ENCODE peak calls at places on chromosome 5, in five cellular contexts. I, U, Y, Z and X are unnamed samples.

GRCh38 chr5:171577042-171577441 is 157.6 kb downstream of the FGF18 start:
- DNase-seq in Y (no peak), U (no peak), I (no peak), Z (no peak), X (no peak)

GRCh38 chr5:125038477-125038876 is 292.0 kb upstream of the ZNF608 start:
- DNase-seq in U (no peak), I (no peak), Y (no peak), Z (no peak), X (no peak)

GRCh38 chr5:170184737-170185136 is 48.0 kb upstream of the C5orf58 start:
- DNase-seq in I (no peak), U (no peak), Z (no peak), Y (no peak), X (no peak)

GRCh38 chr5:143469125-143469524 is 65.6 kb upstream of the NR3C1 start:
- DNase-seq in I (no peak), Z (no peak), Y (no peak), U (no peak), X (no peak)

GRCh38 chr5:171432076-171432475 is 12.6 kb downstream of the FGF18 start:
- DNase-seq in U (no peak), Z (no peak), I (no peak), Y (no peak), X (no peak)

GRCh38 chr5:130652178-130652577 is 512.9 kb downstream of the HINT1 start:
- DNase-seq in Z (no peak), U (no peak), I (no peak), Y (no peak), X (peak)

GRCh38 chr5:139383275-139383992 is at the start of gene SLC23A1:
- DNase-seq in I (no peak), Z (no peak), Y (no peak), U (peak), X (no peak)

GRCh38 chr5:126594077-126594476 is 942 bp downstream of the ALDH7A1 start:
- DNase-seq in Z (no peak), I (no peak), U (peak), Y (no peak), X (no peak)

GRCh38 chr5:119290161-119290569 is 65.7 kb upstream of the TNFAIP8 start:
- DNase-seq in Y (no peak), U (peak), Z (peak), I (no peak), X (no peak)

GRCh38 chr5:126383246-126383645 is 40.0 kb upstream of the GRAMD2B start:
- DNase-seq in I (no peak), U (peak), Z (no peak), Y (no peak), X (no peak)

GRCh38 chr5:27020965-27021364 is 17.4 kb downstream of the CDH9 start:
- DNase-seq in U (peak), I (no peak), Y (no peak), Z (no peak), X (no peak)

GRCh38 chr5:4700886-4701285 is 439.2 kb upstream of the ADAMTS16 start:
- DNase-seq in I (no peak), Y (no peak), Z (no peak), U (no peak), X (no peak)

GRCh38 chr5:108003178-108003577 is 332.4 kb upstream of the EFNA5 start:
- DNase-seq in Z (no peak), I (no peak), Y (peak), U (peak), X (peak)

GRCh38 chr5:171315925-171316257 is 6.8 kb downstream of the TLX3 start:
- DNase-seq in U (no peak), I (no peak), Z (no peak), Y (no peak), X (no peak)

GRCh38 chr5:96124589-96124988 is 162.9 kb upstream of the ELL2 start:
- DNase-seq in U (peak), Y (no peak), Z (no peak), I (no peak), X (no peak)

GRCh38 chr5:91146905-91147600 is 236.1 kb downstream of the ARRDC3 start:
- DNase-seq in I (no peak), Z (no peak), U (no peak), Y (no peak), X (no peak)

GRCh38 chr5:167030500-167031120 is 1260.8 kb upstream of the WWC1 start:
- DNase-seq in Z (no peak), I (no peak), U (no peak), Y (no peak), X (no peak)

GRCh38 chr5:62431735-62432617 is 19.4 kb downstream of the IPO11 start:
- DNase-seq in U (no peak), Z (no peak), Y (no peak), I (peak), X (no peak)

GRCh38 chr5:444226-444625 is 1.2 kb downstream of the EXOC3 start:
- DNase-seq in Y (no peak), U (no peak), Z (no peak), I (no peak), X (no peak)

GRCh38 chr5:441996-442334 is 1.0 kb upstream of the EXOC3 start:
- DNase-seq in Z (no peak), I (no peak), U (no peak), Y (no peak), X (no peak)

GRCh38 chr5:443239-444151 is 519 bp downstream of the EXOC3 start:
- DNase-seq in U (no peak), I (no peak), Z (no peak), Y (peak), X (peak)

GRCh38 chr5:440413-441180 is 2.4 kb upstream of the EXOC3 start:
- DNase-seq in U (no peak), I (no peak), Y (no peak), Z (no peak), X (no peak)

DNA sequence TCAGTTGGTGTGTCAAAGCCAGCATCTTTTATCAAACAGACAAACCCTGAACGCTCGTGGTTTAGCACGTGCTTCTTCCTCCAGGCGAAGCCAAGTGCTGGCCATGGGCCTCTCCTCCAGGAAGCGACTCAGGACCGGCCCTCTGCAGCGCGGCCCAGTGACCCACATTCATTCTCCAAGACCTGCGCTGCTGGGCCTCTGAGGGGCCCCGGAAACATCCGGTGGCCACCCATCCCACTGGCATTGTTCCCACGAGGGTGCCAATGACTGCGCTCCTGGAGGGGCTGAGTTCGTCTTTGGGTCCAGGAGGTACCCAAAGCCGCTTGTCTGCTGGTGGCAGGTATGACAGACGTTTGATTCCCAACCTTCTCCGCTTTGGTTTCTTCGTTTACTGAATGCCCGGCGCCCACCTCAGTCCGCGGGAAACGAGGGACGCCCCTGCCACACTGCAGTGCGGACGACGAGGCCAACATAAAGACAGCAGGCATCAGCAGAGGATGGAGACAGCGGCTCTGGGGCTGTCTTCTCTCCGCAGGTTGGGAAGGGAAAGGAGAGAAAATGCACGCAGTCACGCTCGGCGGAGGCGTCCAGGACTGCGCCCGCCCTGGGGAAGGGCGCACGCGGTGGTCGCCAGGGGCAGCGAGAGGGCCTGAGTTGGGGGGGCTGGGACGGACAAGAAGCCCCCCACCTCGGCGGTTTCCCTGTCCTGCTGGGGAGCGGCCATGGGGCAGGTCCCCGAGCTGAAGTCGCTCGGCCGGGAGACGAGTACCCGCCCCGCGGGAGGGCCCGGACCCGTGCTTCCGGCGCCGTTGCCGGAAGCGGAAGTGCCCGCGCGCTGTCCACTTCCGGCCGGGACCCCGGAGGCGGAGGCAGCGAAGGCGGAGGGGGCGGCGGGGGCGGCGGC is at the start of gene EXOC3:
- DNase-seq in Y (peak), I (peak), Z (peak), U (peak), X (peak)
- TF ChIP-seq POLR2A in Y (peak), I (peak), Z (peak), U (peak), X (peak)

DNA sequence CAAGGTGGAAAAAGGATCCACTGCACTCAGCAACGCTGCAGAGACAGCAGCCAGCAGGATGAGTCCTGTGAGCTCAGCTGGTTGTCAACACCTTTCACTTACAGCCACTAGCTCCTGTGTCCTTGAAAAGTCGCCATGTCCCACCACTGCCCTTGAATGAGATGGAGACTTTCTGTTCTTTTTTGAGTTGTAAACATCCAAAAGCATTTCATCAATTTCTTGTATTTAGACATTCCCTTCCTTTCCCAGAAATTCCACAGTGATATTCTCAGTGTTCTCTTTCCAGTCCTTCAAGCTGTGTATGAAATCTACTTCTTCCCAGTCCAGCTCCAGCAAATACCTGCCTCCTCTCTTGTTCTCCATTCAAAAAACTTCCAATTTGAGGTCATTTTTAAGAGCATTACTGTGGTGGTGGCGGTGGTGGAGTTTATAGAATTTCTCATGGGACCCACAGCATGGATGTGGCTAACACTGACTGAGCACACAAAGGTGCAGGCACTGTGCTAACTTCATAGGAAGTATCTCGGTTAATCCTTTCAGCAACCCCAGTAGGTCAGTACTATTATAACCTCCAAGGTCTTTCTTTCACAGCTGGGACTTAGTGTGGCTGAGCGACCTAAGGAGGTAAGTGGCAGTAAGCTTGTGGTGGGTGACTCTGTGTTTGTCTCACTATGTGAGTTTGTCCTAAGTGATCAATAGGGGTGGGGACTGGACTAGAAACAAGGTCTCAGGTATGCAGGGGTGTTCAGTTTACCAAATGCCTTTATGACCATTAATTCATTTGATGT is 15.0 kb upstream of the GPX3 start:
- DNase-seq in I (peak), U (no peak), Y (no peak), Z (no peak), X (no peak)
- TF ChIP-seq POLR2A in I (no peak), U (no peak), Y (no peak), Z (no peak), X (no peak)

GRCh38 chr5:151158287-151158661 is 695 bp upstream of the ANXA6 start:
- DNase-seq in U (no peak), Z (peak), Y (no peak), I (no peak), X (no peak)

GRCh38 chr5:151157426-151158286 is at the start of gene ANXA6:
- DNase-seq in I (peak), Y (peak), Z (peak), U (peak), X (peak)

GRCh38 chr5:151155149-151155776 is 2.3 kb downstream of the ANXA6 start:
- DNase-seq in Z (peak), Y (no peak), U (peak), I (no peak), X (peak)

GRCh38 chr5:151156732-151157402 is 712 bp downstream of the ANXA6 start:
- DNase-seq in Y (no peak), I (no peak), U (peak), Z (peak), X (no peak)

GRCh38 chr5:151155777-151156731 is 1.5 kb downstream of the ANXA6 start:
- DNase-seq in Y (peak), I (no peak), Z (peak), U (peak), X (peak)
- TF ChIP-seq POLR2A in Y (no peak), I (no peak), Z (no peak), U (no peak), X (no peak)

DNA sequence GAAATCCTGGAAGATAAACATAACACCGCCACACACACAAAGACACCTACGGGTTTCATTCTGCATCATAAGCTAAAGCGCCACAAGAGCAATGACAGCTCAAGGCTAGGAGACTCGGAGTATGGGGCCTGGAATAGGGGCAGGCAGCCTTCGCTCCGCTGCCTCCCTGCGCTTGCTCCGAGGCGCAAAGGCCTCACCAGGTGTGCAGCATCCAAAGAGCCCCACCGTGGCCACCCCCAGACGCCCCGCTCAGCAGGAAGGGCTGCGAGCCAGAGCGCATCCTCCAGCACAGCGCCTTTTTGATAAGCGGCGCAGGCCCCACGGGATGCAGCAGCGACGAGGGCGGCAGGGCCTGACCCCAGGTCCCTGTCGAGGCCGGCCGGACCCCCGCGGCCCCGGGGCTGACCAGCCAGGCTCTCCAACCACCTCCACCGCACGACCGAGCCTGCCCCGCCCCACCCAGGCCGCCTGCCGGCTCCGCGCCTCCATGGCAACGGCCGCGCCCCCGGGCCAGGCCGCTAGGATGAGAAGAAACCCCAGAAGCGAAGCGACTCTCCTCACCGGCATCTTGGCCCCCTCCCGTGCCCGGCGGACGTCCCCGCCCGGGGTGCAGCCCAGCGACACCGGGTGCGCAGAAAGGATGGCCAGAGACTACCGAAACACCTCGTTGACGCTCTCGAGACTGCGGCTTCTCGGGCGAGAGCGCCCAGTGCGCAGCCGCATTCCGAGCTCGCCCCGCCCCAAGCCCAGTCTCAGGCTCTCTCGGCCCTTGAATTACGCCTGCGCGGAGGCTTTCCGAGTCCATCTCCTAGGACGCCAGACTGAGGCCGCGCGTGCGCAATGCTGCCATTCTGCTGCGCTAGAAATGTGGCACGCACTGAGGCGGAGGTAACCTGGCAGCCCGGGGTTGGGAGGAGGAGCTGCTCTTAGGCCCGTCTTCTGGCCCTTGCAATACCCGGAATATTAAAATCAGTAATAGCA is at the start of gene KIF3A:
- DNase-seq in Y (peak), I (peak), Z (peak), U (peak), X (peak)
- TF ChIP-seq POLR2A in Y (peak), I (no peak), Z (no peak), U (no peak), X (peak)

GRCh38 chr5:151686673-151687378 is at the start of gene SPARC:
- DNase-seq in Z (peak), U (peak), I (peak), Y (peak), X (peak)
- TF ChIP-seq POLR2A in Z (peak), U (peak), I (peak), Y (peak), X (peak)

GRCh38 chr5:43040287-43041098 is at the start of gene ANXA2R:
- DNase-seq in U (peak), Y (peak), Z (peak), I (peak), X (no peak)
- TF ChIP-seq POLR2A in U (no peak), Y (no peak), Z (peak), I (no peak), X (no peak)

DNA sequence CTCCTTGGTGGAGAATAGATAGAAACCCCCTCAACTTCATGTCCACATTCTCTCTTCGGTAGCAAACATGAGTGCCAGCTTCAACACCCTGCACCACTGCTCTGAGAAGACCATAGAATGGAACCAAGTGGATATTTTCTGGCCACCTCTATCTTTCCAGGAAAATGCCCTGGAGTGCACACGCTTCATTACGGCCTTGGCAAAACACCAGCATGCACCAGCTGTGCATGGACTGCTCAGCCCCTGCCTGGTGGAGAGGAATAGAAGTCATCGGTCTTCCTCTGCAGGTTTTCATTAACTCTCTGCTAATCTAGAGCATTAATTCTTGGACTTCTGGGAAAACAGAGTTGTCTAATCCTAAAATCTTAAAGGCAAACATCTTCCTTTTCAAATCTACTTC is 211.6 kb upstream of the TMEM161B start:
- DNase-seq in Z (no peak), U (no peak), Y (no peak), I (no peak), X (no peak)
- TF ChIP-seq POLR2A in Z (no peak), U (no peak), Y (no peak), I (no peak), X (no peak)